ENCODE peak calls at places on chromosomes 11 and 22, in six cellular contexts. Q is stimulated activated CD4-positive, alpha-beta T cell treated with anti-CD3 and anti-CD28 coated beads, Interleukin-1b, Interleukin-23, amount 100 ng/mL, for 48 hours; K is bronchial epithelial cell; S is HT1080; H is skeletal muscle cell; P is stimulated activated naive CD8-positive, alpha-beta T cell treated with anti-CD3 and anti-CD28 coated beads, Interleukin-15, amount 100 ng/mL, for 72 hours. Y is an unnamed sample.
A peak's percentile ranks its signal among the peaks of the same experiment; 100 is the strongest.

GRCh38 chr11:61075891-61076290 is 26.4 kb upstream of the CD5 start:
- DNase-seq in P (no peak), K (peak; percentile 76), H (peak; percentile 7), S (peak; percentile 52), Q (no peak), Y (no peak)

GRCh38 chr11:104151404-104152204 is 12.3 kb downstream of the PDGFD start:
- DNase-seq in S (peak; percentile 8), P (no peak), Q (no peak), H (no peak), K (peak; percentile 39), Y (no peak)

GRCh38 chr11:74820763-74821162 is 72.1 kb downstream of the RNF169 start:
- DNase-seq in Q (no peak), S (peak; percentile 84), P (no peak), H (peak; percentile 66), K (peak; percentile 78), Y (no peak)

GRCh38 chr11:9178716-9179115 is 86.4 kb downstream of the DENND5A start:
- DNase-seq in K (no peak), S (no peak), P (no peak), H (no peak), Q (no peak), Y (no peak)

GRCh38 chr11:128399186-128399585 is 188.2 kb downstream of the ETS1 start:
- DNase-seq in S (peak; percentile 82), Q (no peak), K (peak; percentile 83), H (peak; percentile 68), P (peak; percentile 19), Y (no peak)

GRCh38 chr11:83361831-83362230 is 75.7 kb upstream of the CCDC90B start:
- DNase-seq in Q (no peak), P (no peak), S (no peak), H (no peak), K (no peak), Y (no peak)

GRCh38 chr22:31295413-31295812 is 3.1 kb upstream of the PIK3IP1 start:
- DNase-seq in Q (no peak), S (no peak), P (no peak), K (no peak), H (no peak), Y (no peak)

GRCh38 chr22:26889794-26890193 is 232.4 kb downstream of the MIAT start:
- DNase-seq in H (no peak), Q (no peak), K (no peak), P (no peak), S (no peak), Y (no peak)

GRCh38 chr11:28243596-28243995 is 135.4 kb downstream of the METTL15 start:
- DNase-seq in K (no peak), Q (no peak), H (peak; percentile 12), S (no peak), P (no peak), Y (no peak)

GRCh38 chr11:128940603-128941002 is 2.1 kb downstream of the TP53AIP1 start:
- DNase-seq in K (peak; percentile 88), S (no peak), P (no peak), Q (no peak), H (no peak), Y (no peak)

GRCh38 chr11:47136921-47137320 is 39.8 kb downstream of the ARFGAP2 start:
- DNase-seq in S (no peak), P (no peak), K (no peak), Q (no peak), H (no peak), Y (no peak)

GRCh38 chr11:64844330-64845124 is at the start of gene CDC42BPG:
- DNase-seq in S (no peak), P (peak; percentile 77), K (peak; percentile 55), Q (peak; percentile 57), H (no peak), Y (peak; percentile 80)

GRCh38 chr11:67266424-67267187 is at the start of gene GRK2:
- DNase-seq in H (no peak), Q (no peak), K (no peak), S (no peak), P (no peak), Y (peak; percentile 70)

GRCh38 chr11:105486929-105487328 is 122.9 kb upstream of the GRIA4 start:
- DNase-seq in H (no peak), P (no peak), Q (no peak), K (no peak), S (no peak), Y (no peak)

GRCh38 chr22:49783036-49783746 is 44.5 kb downstream of the BRD1 start:
- DNase-seq in Q (no peak), P (no peak), K (peak; percentile 28), H (no peak), S (no peak), Y (no peak)

GRCh38 chr11:15485432-15485831 is 370.7 kb downstream of the INSC start:
- DNase-seq in K (no peak), H (no peak), S (no peak), Q (no peak), P (no peak), Y (no peak)

GRCh38 chr22:47293368-47294221 is 531.1 kb downstream of the TBC1D22A start:
- DNase-seq in H (no peak), K (no peak), P (peak; percentile 2), Q (no peak), S (no peak), Y (peak; percentile 17)

GRCh38 chr11:60924110-60924905 is at the start of gene TMEM132A:
- DNase-seq in K (peak; percentile 56), Q (no peak), S (peak; percentile 69), P (no peak), H (peak; percentile 8), Y (peak; percentile 83)

GRCh38 chr11:68135161-68135560 is 14.0 kb upstream of the CHKA start:
- DNase-seq in P (no peak), K (no peak), H (no peak), S (no peak), Q (no peak), Y (no peak)

GRCh38 chr11:100574894-100575769 is 112.0 kb upstream of the ARHGAP42 start:
- DNase-seq in P (no peak), H (no peak), S (peak; percentile 24), K (peak; percentile 61), Q (no peak), Y (no peak)

GRCh38 chr11:9020881-9021280 is 17.1 kb upstream of the NRIP3 start:
- DNase-seq in S (no peak), Q (no peak), P (no peak), H (no peak), K (no peak), Y (no peak)

GRCh38 chr11:46330887-46331652 is 16.2 kb upstream of the DGKZ start:
- DNase-seq in Q (peak; percentile 55), P (no peak), S (no peak), K (no peak), H (no peak), Y (no peak)

GRCh38 chr11:69205929-69206612 is 50.3 kb downstream of the SMIM38 start:
- DNase-seq in P (no peak), S (no peak), K (no peak), Q (no peak), H (no peak), Y (no peak)

GRCh38 chr11:65150513-65151271 is 16.4 kb upstream of the SYVN1 start:
- DNase-seq in K (peak; percentile 87), S (peak; percentile 90), H (peak; percentile 47), P (peak; percentile 39), Q (peak; percentile 65), Y (peak; percentile 92)

GRCh38 chr11:76380161-76380976 is 563 bp downstream of the THAP12 start:
- DNase-seq in P (peak; percentile 81), S (peak; percentile 11), K (peak; percentile 23), H (no peak), Q (peak; percentile 74), Y (peak; percentile 57)

GRCh38 chr22:41603873-41604332 is 14.3 kb upstream of the PMM1 start:
- DNase-seq in H (no peak), S (no peak), P (peak; percentile 91), K (no peak), Q (peak; percentile 81), Y (peak; percentile 5)

GRCh38 chr11:22730319-22730718 is 63.9 kb downstream of the GAS2 start:
- DNase-seq in K (peak; percentile 52), H (no peak), P (no peak), Q (no peak), S (no peak), Y (no peak)

Y was measured in Right ventricle myocardium superior.